ENCODE peak calls at places on chromosomes 13 and 19, in six cellular contexts. U is stomach, V is substantia nigra, B is pancreas, O is body of pancreas, E is H9. I is an unnamed sample.
A peak's percentile ranks its signal among the peaks of the same experiment; 100 is the strongest.

GRCh38 chr13:37652596-37652995 is 54.0 kb upstream of the POSTN start:
- DNase-seq in U (no peak), O (no peak), V (no peak), B (no peak), E (no peak), I (no peak)

GRCh38 chr13:94646904-94647303 is 45.2 kb downstream of the GPR180 start:
- DNase-seq in O (no peak), V (no peak), U (no peak), B (no peak), E (no peak), I (no peak)

GRCh38 chr19:16896098-16896912 is 7.5 kb downstream of the F2RL3 start:
- DNase-seq in B (peak; percentile 62), V (no peak), E (peak; percentile 69), O (no peak), U (no peak), I (no peak)

GRCh38 chr19:40407714-40408600 is 5.2 kb downstream of the PRX start:
- DNase-seq in V (no peak), U (no peak), B (no peak), O (no peak), E (peak; percentile 30), I (no peak)

GRCh38 chr13:53010374-53011105 is 18.1 kb upstream of the OLFM4 start:
- DNase-seq in E (no peak), V (no peak), O (peak; percentile 81), U (peak; percentile 77), B (peak; percentile 69), I (no peak)

GRCh38 chr13:49213997-49214916 is 5.9 kb upstream of the MLNR start:
- DNase-seq in O (no peak), B (no peak), V (no peak), U (no peak), E (no peak), I (no peak)

GRCh38 chr13:109415057-109415456 is 371.3 kb downstream of the IRS2 start:
- DNase-seq in V (no peak), O (no peak), U (no peak), E (no peak), B (no peak), I (no peak)

GRCh38 chr13:89627991-89628390 is 1719.5 kb upstream of the MIR17HG start:
- DNase-seq in O (no peak), B (no peak), V (no peak), U (no peak), E (no peak), I (no peak)

GRCh38 chr19:32265991-32266390 is 79.4 kb upstream of the ZNF507 start:
- DNase-seq in B (no peak), U (no peak), V (no peak), O (no peak), E (no peak), I (no peak)

GRCh38 chr13:25963681-25964080 is 88.1 kb downstream of the SHISA2 start:
- DNase-seq in O (no peak), V (no peak), U (no peak), B (no peak), E (no peak), I (no peak)

GRCh38 chr19:13215572-13216380 is 65.6 kb downstream of the IER2 start:
- DNase-seq in B (no peak), O (no peak), U (no peak), E (no peak), V (no peak), I (no peak)

GRCh38 chr19:35885225-35885624 is 15.1 kb downstream of the NFKBID start:
- DNase-seq in U (no peak), B (no peak), E (no peak), O (no peak), V (no peak), I (no peak)

GRCh38 chr19:51702754-51703654 is 9.9 kb downstream of the SPACA6 start:
- DNase-seq in O (peak; percentile 68), B (peak; percentile 77), E (peak; percentile 91), U (peak; percentile 56), V (no peak), I (peak; percentile 77)

GRCh38 chr19:35612559-35613321 is at the start of gene HAUS5:
- DNase-seq in B (peak; percentile 95), U (peak; percentile 99), E (peak; percentile 95), V (peak; percentile 84), O (peak; percentile 97), I (peak; percentile 95)

GRCh38 chr19:47142779-47143178 is 12.1 kb downstream of the SAE1 start:
- DNase-seq in O (no peak), B (no peak), U (no peak), E (no peak), V (no peak), I (no peak)

GRCh38 chr19:35226748-35227147 is 1.8 kb downstream of the FAM187B start:
- DNase-seq in O (no peak), E (no peak), V (no peak), U (no peak), B (no peak), I (peak; percentile 9)

GRCh38 chr13:51019026-51019425 is 92.0 kb downstream of the C13orf42 start:
- DNase-seq in V (no peak), B (no peak), U (no peak), O (no peak), E (no peak), I (no peak)

GRCh38 chr19:12866416-12867119 is 14.7 kb downstream of the DNASE2 start:
- DNase-seq in E (peak; percentile 71), O (peak; percentile 48), V (no peak), U (no peak), B (peak; percentile 52), I (no peak)

GRCh38 chr19:6767081-6767356 is 216 bp downstream of the SH2D3A start:
- DNase-seq in E (no peak), B (no peak), U (no peak), O (no peak), V (no peak), I (no peak)

GRCh38 chr19:10617409-10618121 is 7.8 kb upstream of the SLC44A2 start:
- DNase-seq in B (no peak), E (no peak), O (no peak), V (no peak), U (no peak), I (no peak)

GRCh38 chr19:45218887-45219780 is 26.1 kb downstream of the EXOC3L2 start:
- DNase-seq in B (no peak), E (no peak), O (no peak), U (no peak), V (no peak), I (no peak)

GRCh38 chr13:33512880-33513554 is 227.5 kb upstream of the STARD13 start:
- DNase-seq in E (no peak), B (no peak), U (no peak), V (no peak), O (no peak), I (no peak)

GRCh38 chr13:31477961-31478360 is 261.4 kb upstream of the RXFP2 start:
- DNase-seq in U (no peak), V (no peak), E (no peak), B (no peak), O (no peak), I (no peak)

GRCh38 chr13:45700971-45701900 is 884 bp upstream of the CBY2 start:
- DNase-seq in U (no peak), V (no peak), E (no peak), O (no peak), B (no peak), I (no peak)

GRCh38 chr13:59750860-59751259 is 412.9 kb downstream of the DIAPH3 start:
- DNase-seq in E (peak; percentile 74), B (no peak), V (peak; percentile 1), U (no peak), O (peak; percentile 23), I (no peak)

GRCh38 chr19:16605552-16605951 is 22.5 kb downstream of the MED26 start:
- DNase-seq in O (peak; percentile 36), B (no peak), E (no peak), U (no peak), V (no peak), I (peak; percentile 74)

GRCh38 chr13:50129923-50130685 is 114.9 kb downstream of the KCNRG start:
- DNase-seq in U (no peak), B (no peak), O (peak; percentile 23), V (no peak), E (peak; percentile 64), I (peak; percentile 71)

DNA sequence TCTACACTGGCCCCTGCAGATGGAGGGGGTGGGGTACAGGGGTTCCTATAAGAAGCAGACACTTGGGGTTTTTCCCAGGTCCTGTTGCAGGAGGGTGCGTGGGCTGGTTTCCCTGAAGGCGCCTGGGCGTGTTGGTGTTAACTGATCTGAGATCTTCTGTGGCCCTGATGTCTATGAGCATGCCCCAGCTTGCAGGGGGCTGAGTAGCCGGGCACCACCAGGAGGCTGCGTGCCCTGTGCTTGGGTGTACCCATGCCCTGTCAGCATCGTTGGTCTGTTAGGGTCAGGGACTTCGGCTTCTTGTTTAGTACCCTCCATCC is 45.3 kb downstream of the CAPN12 start:
- DNase-seq in E (no peak), B (no peak), O (no peak), V (no peak), U (no peak), I (no peak)
- H3K27ac ChIP-seq in E (no peak overlapping the region), B (no peak overlapping the region), O (peak overlapping the region; percentile 63), V (peak overlapping the region; percentile 70), U (peak overlapping the region; percentile 93), I (peak overlapping the region; percentile 25)

DNA sequence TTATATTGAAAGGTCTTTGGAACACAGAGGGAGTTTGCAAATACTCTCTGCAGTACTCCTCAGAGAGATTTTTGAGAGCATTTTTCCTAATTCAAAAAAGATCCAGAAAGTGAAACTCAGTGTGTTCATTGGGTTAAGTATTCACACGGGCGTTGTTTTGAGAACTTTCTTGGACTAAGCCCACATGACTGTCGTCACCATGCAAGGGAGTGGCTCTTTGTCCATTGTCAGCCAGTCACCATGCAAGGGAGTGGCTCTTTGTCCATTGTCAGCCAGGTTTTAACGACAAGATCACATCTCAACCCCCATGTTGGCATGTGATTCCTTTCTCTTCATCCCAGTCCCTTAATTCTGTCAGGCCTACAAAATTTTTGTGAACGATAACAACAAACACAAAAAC is 81.2 kb upstream of the STK24 start:
- DNase-seq in V (no peak), O (no peak), E (no peak), B (no peak), U (no peak), I (no peak)
- H3K27ac ChIP-seq in V (no peak overlapping the region), O (no peak overlapping the region), E (no peak overlapping the region), B (no peak overlapping the region), U (no peak overlapping the region), I (no peak overlapping the region)

GRCh38 chr19:33349319-33350289 is 23.9 kb upstream of the CEBPG start:
- DNase-seq in V (no peak), U (no peak), B (no peak), E (no peak), O (no peak), I (no peak)

GRCh38 chr19:33347300-33347699 is 26.2 kb upstream of the CEBPG start:
- DNase-seq in U (no peak), E (no peak), V (no peak), O (no peak), B (no peak), I (no peak)

GRCh38 chr19:33346665-33347064 is 26.8 kb upstream of the CEBPG start:
- DNase-seq in O (no peak), U (no peak), E (no peak), B (no peak), V (no peak), I (no peak)

GRCh38 chr19:33348301-33349010 is 25.1 kb upstream of the CEBPG start:
- DNase-seq in V (no peak), E (no peak), U (no peak), B (no peak), O (no peak), I (no peak)

GRCh38 chr19:33350538-33351309 is 22.8 kb upstream of the CEBPG start:
- DNase-seq in V (no peak), B (no peak), O (peak; percentile 14), U (no peak), E (no peak), I (no peak)
- H3K27ac ChIP-seq in V (no peak overlapping the region), B (no peak overlapping the region), O (no peak overlapping the region), U (no peak overlapping the region), E (no peak overlapping the region), I (no peak overlapping the region)

GRCh38 chr13:29452773-29453574 is 142.5 kb downstream of the SLC7A1 start:
- DNase-seq in O (no peak), E (no peak), U (no peak), V (no peak), B (no peak), I (no peak)
- H3K27ac ChIP-seq in O (no peak overlapping the region), E (no peak overlapping the region), U (no peak overlapping the region), V (no peak overlapping the region), B (no peak overlapping the region), I (no peak overlapping the region)

I was measured in upper lobe of right lung.